ENCODE peak calls at places on chromosome 7, in seven cellular contexts. One of them, this sample, is unnamed.

GRCh38 chr7:114663502-114663901 is 248.9 kb downstream of the FOXP2 start:
- DNase-seq in transverse colon: peak
- DNase-seq in A549: no peak
- DNase-seq in kidney epithelial cell: no peak
- DNase-seq in WTC11: no peak
- DNase-seq in activated CD8-positive, alpha-beta T cell treated with anti-CD3 and anti-CD28 coated beads for 36 hours: no peak
- DNase-seq in Calu3: peak
- DNase-seq in this sample: no peak

GRCh38 chr7:149126662-149127321 is 668 bp upstream of the ZNF425 start:
- DNase-seq in transverse colon: peak
- DNase-seq in A549: peak
- DNase-seq in kidney epithelial cell: no peak
- DNase-seq in WTC11: no peak
- DNase-seq in activated CD8-positive, alpha-beta T cell treated with anti-CD3 and anti-CD28 coated beads for 36 hours: peak
- DNase-seq in Calu3: peak
- DNase-seq in this sample: peak

GRCh38 chr7:114949227-114949626 is 27.3 kb downstream of the MDFIC start:
- DNase-seq in transverse colon: no peak
- DNase-seq in A549: no peak
- DNase-seq in kidney epithelial cell: no peak
- DNase-seq in WTC11: no peak
- DNase-seq in activated CD8-positive, alpha-beta T cell treated with anti-CD3 and anti-CD28 coated beads for 36 hours: no peak
- DNase-seq in Calu3: no peak
- DNase-seq in this sample: no peak

GRCh38 chr7:22433710-22434460 is 66.1 kb downstream of the STEAP1B start:
- DNase-seq in transverse colon: no peak
- DNase-seq in A549: no peak
- DNase-seq in kidney epithelial cell: no peak
- DNase-seq in WTC11: peak
- DNase-seq in activated CD8-positive, alpha-beta T cell treated with anti-CD3 and anti-CD28 coated beads for 36 hours: no peak
- DNase-seq in Calu3: peak
- DNase-seq in this sample: no peak

GRCh38 chr7:134029-134428 is 58.3 kb upstream of the FAM20C start:
- DNase-seq in transverse colon: no peak
- DNase-seq in A549: no peak
- DNase-seq in kidney epithelial cell: no peak
- DNase-seq in WTC11: no peak
- DNase-seq in activated CD8-positive, alpha-beta T cell treated with anti-CD3 and anti-CD28 coated beads for 36 hours: no peak
- DNase-seq in Calu3: no peak
- DNase-seq in this sample: no peak

GRCh38 chr7:65477326-65477725 is 103.7 kb downstream of the ZNF92 start:
- DNase-seq in transverse colon: no peak
- DNase-seq in A549: peak
- DNase-seq in kidney epithelial cell: no peak
- DNase-seq in WTC11: peak
- DNase-seq in activated CD8-positive, alpha-beta T cell treated with anti-CD3 and anti-CD28 coated beads for 36 hours: peak
- DNase-seq in Calu3: no peak
- DNase-seq in this sample: peak

GRCh38 chr7:151456782-151457181 is 16.8 kb upstream of the CRYGN start:
- DNase-seq in transverse colon: no peak
- DNase-seq in A549: no peak
- DNase-seq in kidney epithelial cell: no peak
- DNase-seq in WTC11: peak
- DNase-seq in activated CD8-positive, alpha-beta T cell treated with anti-CD3 and anti-CD28 coated beads for 36 hours: no peak
- DNase-seq in Calu3: no peak
- DNase-seq in this sample: no peak

GRCh38 chr7:58316-58715 is 134.1 kb upstream of the FAM20C start:
- DNase-seq in transverse colon: peak
- DNase-seq in A549: no peak
- DNase-seq in kidney epithelial cell: no peak
- DNase-seq in WTC11: no peak
- DNase-seq in activated CD8-positive, alpha-beta T cell treated with anti-CD3 and anti-CD28 coated beads for 36 hours: no peak
- DNase-seq in Calu3: no peak
- DNase-seq in this sample: no peak

GRCh38 chr7:68622500-68622899 is 975.8 kb upstream of the AUTS2 start:
- DNase-seq in transverse colon: no peak
- DNase-seq in A549: no peak
- DNase-seq in kidney epithelial cell: no peak
- DNase-seq in WTC11: no peak
- DNase-seq in activated CD8-positive, alpha-beta T cell treated with anti-CD3 and anti-CD28 coated beads for 36 hours: no peak
- DNase-seq in Calu3: no peak
- DNase-seq in this sample: no peak

GRCh38 chr7:120743128-120743527 is 114.8 kb downstream of the TSPAN12 start:
- DNase-seq in transverse colon: no peak
- DNase-seq in A549: no peak
- DNase-seq in kidney epithelial cell: no peak
- DNase-seq in WTC11: no peak
- DNase-seq in activated CD8-positive, alpha-beta T cell treated with anti-CD3 and anti-CD28 coated beads for 36 hours: no peak
- DNase-seq in Calu3: peak
- DNase-seq in this sample: no peak

GRCh38 chr7:24980695-24981543 is 941 bp upstream of the OSBPL3 start:
- DNase-seq in transverse colon: peak
- DNase-seq in A549: peak
- DNase-seq in kidney epithelial cell: no peak
- DNase-seq in WTC11: no peak
- DNase-seq in activated CD8-positive, alpha-beta T cell treated with anti-CD3 and anti-CD28 coated beads for 36 hours: peak
- DNase-seq in Calu3: peak
- DNase-seq in this sample: peak

GRCh38 chr7:74454059-74454947 is 597 bp downstream of the GTF2IRD1 start:
- DNase-seq in transverse colon: no peak
- DNase-seq in A549: no peak
- DNase-seq in kidney epithelial cell: no peak
- DNase-seq in WTC11: peak
- DNase-seq in activated CD8-positive, alpha-beta T cell treated with anti-CD3 and anti-CD28 coated beads for 36 hours: peak
- DNase-seq in Calu3: no peak
- DNase-seq in this sample: peak

GRCh38 chr7:26153246-26153822 is 1.3 kb downstream of the NFE2L3 start:
- DNase-seq in transverse colon: peak
- DNase-seq in A549: no peak
- DNase-seq in kidney epithelial cell: no peak
- DNase-seq in WTC11: no peak
- DNase-seq in activated CD8-positive, alpha-beta T cell treated with anti-CD3 and anti-CD28 coated beads for 36 hours: peak
- DNase-seq in Calu3: peak
- DNase-seq in this sample: peak

GRCh38 chr7:26151096-26151495 is 902 bp upstream of the NFE2L3 start:
- DNase-seq in transverse colon: no peak
- DNase-seq in A549: no peak
- DNase-seq in kidney epithelial cell: no peak
- DNase-seq in WTC11: no peak
- DNase-seq in activated CD8-positive, alpha-beta T cell treated with anti-CD3 and anti-CD28 coated beads for 36 hours: peak
- DNase-seq in Calu3: no peak
- DNase-seq in this sample: no peak

GRCh38 chr7:26151650-26151952 is 397 bp upstream of the NFE2L3 start:
- DNase-seq in transverse colon: no peak
- DNase-seq in A549: no peak
- DNase-seq in kidney epithelial cell: no peak
- DNase-seq in WTC11: no peak
- DNase-seq in activated CD8-positive, alpha-beta T cell treated with anti-CD3 and anti-CD28 coated beads for 36 hours: no peak
- DNase-seq in Calu3: no peak
- DNase-seq in this sample: no peak

GRCh38 chr7:26153823-26154783 is 2.1 kb downstream of the NFE2L3 start:
- DNase-seq in transverse colon: peak
- DNase-seq in A549: no peak
- DNase-seq in kidney epithelial cell: no peak
- DNase-seq in WTC11: peak
- DNase-seq in activated CD8-positive, alpha-beta T cell treated with anti-CD3 and anti-CD28 coated beads for 36 hours: peak
- DNase-seq in Calu3: peak
- DNase-seq in this sample: no peak

DNA sequence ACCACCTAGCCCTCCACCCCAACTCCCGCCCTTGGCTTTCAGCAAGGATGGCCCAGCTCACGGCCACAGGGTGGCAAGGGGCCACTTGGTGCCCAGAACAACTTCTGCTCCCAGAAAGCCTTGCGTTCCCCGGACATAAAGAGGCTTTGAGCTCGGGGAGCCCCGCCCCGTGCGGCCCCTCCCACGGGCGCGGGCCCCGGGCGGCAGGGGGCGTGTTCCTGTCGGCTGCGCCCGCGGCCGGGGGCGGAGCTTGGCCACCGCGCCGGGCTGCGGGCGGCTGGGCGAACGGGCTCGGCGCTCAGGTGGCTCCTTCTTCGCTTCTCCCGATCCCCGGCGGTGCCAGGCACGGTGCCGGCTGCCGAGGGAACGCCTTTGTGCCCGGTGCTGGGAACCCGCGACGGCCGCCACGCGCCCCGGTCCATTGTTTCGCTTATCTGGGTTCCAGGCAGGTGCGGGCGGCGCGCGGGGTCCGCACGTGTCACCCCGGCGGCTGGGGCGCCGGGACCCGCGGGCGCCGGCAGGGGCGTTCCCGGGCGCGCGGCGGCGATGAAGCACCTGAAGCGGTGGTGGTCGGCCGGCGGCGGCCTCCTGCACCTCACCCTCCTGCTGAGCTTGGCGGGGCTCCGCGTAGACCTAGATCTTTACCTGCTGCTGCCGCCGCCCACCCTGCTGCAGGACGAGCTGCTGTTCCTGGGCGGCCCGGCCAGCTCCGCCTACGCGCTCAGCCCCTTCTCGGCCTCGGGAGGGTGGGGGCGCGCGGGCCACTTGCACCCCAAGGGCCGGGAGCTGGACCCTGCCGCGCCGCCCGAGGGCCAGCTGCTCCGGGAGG is at the start of gene NFE2L3:
- DNase-seq in transverse colon: peak
- DNase-seq in A549: peak
- DNase-seq in kidney epithelial cell: no peak
- DNase-seq in WTC11: peak
- DNase-seq in activated CD8-positive, alpha-beta T cell treated with anti-CD3 and anti-CD28 coated beads for 36 hours: peak
- DNase-seq in Calu3: peak
- DNase-seq in this sample: peak
- TF ChIP-seq CTCF in transverse colon: no peak
- TF ChIP-seq CTCF in A549: no peak
- TF ChIP-seq CTCF in kidney epithelial cell: no peak
- TF ChIP-seq CTCF in WTC11: no peak
- TF ChIP-seq CTCF in activated CD8-positive, alpha-beta T cell treated with anti-CD3 and anti-CD28 coated beads for 36 hours: no peak
- TF ChIP-seq CTCF in Calu3: no peak
- TF ChIP-seq CTCF in this sample: no peak

DNA sequence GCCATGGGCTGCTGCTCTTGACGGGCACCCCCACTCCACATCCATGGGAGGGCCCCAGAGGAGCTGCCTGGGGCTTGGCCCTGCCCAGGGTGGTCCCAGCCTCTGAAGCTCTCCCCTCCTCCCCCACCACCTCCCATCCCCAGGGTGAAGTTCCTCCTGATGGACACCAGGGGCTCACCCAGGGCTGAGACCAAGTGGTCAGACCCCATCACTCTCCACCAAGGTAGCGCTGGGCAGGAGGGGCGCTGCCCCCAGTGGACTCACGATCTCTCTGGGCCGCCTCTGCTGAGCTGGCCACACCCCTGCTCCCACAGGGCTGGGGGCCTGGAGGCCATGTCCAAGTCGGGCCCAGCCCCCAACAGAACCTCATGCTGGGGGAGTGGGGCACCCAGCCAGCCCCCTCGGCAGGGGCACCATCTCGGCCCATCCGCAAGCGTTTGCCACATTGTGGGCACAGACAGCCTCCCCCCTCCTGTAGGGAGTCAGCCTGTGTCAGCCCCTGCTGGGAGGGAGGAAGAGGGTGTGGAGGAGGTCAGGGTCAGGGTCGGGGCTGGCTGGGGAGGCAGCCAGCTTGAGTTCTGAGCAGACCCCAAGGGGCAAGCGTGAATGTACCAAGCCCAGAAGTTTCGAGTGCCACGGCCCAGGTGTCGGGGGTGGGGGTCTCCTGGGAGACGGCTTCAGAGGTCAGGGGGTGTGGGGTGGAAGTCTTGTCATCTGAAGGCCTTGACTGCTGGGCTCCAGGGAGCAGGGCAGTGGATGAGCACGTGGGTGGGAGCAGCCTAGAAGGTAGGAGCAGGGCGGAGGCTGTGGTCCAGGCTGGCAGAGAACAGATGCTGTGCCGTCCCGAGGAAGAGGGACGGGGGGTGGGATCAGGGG is 2.8 kb downstream of the UPK3B start:
- DNase-seq in transverse colon: no peak
- DNase-seq in A549: peak
- DNase-seq in kidney epithelial cell: no peak
- DNase-seq in WTC11: peak
- DNase-seq in activated CD8-positive, alpha-beta T cell treated with anti-CD3 and anti-CD28 coated beads for 36 hours: no peak
- DNase-seq in Calu3: peak
- DNase-seq in this sample: peak
- TF ChIP-seq CTCF in transverse colon: peak
- TF ChIP-seq CTCF in A549: peak
- TF ChIP-seq CTCF in kidney epithelial cell: peak
- TF ChIP-seq CTCF in WTC11: peak
- TF ChIP-seq CTCF in activated CD8-positive, alpha-beta T cell treated with anti-CD3 and anti-CD28 coated beads for 36 hours: no peak
- TF ChIP-seq CTCF in Calu3: peak
- TF ChIP-seq CTCF in this sample: peak

DNA sequence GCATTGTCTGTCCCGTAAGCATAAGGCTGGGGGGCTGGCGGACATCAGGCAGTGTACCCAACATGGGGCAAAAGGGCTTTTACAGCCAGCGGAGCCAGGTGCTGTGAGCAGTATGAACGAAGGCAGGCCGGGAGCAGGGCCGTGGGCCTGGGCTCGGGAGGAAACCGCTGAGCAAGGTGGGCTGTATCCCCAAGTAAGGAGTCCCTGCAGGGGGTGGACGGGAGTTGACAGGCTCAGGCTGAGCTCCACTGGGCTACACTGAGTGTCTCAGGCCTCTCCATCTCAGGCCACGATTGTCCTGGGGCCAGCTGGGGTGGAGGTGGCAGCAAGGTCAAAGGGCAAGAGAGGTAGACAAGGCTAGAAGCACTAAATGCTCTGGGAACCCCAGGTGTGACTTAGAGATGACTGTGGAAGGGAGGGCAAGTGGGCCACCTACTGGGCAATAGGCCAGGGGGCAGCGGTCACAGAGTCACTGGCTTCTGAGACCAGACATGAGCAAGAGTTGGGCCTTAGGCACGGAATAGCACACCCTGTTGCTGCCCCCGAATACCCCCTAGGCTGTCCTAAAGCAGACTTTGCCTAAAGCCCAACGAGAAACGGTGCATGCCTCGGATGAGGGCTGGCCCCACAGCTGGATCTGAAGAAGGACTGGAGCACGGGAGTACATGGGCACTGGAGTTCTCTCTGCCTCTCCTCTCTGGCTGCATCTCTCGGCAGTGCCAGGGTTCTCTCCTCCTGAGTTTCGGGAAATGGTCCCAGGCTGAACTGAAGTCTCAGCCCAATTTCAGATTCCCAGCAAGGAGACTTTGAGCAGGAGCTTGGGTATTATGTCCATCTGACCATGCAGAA is 10.8 kb upstream of the RAMP3 start:
- DNase-seq in transverse colon: no peak
- DNase-seq in A549: no peak
- DNase-seq in kidney epithelial cell: no peak
- DNase-seq in WTC11: no peak
- DNase-seq in activated CD8-positive, alpha-beta T cell treated with anti-CD3 and anti-CD28 coated beads for 36 hours: no peak
- DNase-seq in Calu3: peak
- DNase-seq in this sample: no peak
- TF ChIP-seq CTCF in transverse colon: no peak
- TF ChIP-seq CTCF in A549: no peak
- TF ChIP-seq CTCF in kidney epithelial cell: no peak
- TF ChIP-seq CTCF in WTC11: no peak
- TF ChIP-seq CTCF in activated CD8-positive, alpha-beta T cell treated with anti-CD3 and anti-CD28 coated beads for 36 hours: no peak
- TF ChIP-seq CTCF in Calu3: no peak
- TF ChIP-seq CTCF in this sample: no peak

DNA sequence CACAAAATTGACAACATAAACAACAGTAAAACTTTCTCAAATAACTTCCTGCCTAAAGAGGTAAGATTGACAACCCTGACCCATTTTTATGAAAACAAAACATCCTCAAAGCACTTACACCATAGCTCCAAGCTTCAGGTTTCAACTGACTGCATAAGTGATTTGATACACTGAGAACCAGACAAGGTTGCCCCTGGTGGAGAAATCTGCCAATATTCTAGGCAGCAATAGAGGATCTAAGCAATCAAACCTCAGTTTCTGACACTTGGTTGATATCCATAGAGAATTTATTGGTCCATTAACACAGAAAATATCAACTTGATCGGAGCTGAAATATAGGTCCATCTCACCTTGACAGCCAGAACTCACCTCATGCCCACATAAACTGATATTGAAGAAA is 147.8 kb downstream of the ELAPOR2 start:
- DNase-seq in transverse colon: no peak
- DNase-seq in A549: no peak
- DNase-seq in kidney epithelial cell: no peak
- DNase-seq in WTC11: no peak
- DNase-seq in activated CD8-positive, alpha-beta T cell treated with anti-CD3 and anti-CD28 coated beads for 36 hours: no peak
- DNase-seq in Calu3: no peak
- DNase-seq in this sample: no peak
- TF ChIP-seq CTCF in transverse colon: no peak
- TF ChIP-seq CTCF in A549: no peak
- TF ChIP-seq CTCF in kidney epithelial cell: no peak
- TF ChIP-seq CTCF in WTC11: no peak
- TF ChIP-seq CTCF in activated CD8-positive, alpha-beta T cell treated with anti-CD3 and anti-CD28 coated beads for 36 hours: no peak
- TF ChIP-seq CTCF in Calu3: peak
- TF ChIP-seq CTCF in this sample: peak